ENCODE peak calls at places on chromosomes 6 and 20, in five cellular contexts. W is mucosa of descending colon, Y is foreskin fibroblast, E is mesothelial cell of epicardium, G is thoracic aorta. O is an unnamed sample.

GRCh38 chr6:53496797-53497196 is 48.1 kb downstream of the GCLC start:
- DNase-seq in W (no peak), Y (peak), G (no peak), E (no peak), O (no peak)

GRCh38 chr6:151081658-151082057 is 158.1 kb upstream of the AKAP12 start:
- DNase-seq in Y (no peak), W (no peak), E (no peak), G (no peak), O (no peak)

GRCh38 chr20:32448306-32449056 is 90.3 kb downstream of the ASXL1 start:
- DNase-seq in Y (peak), W (peak), E (no peak), G (no peak), O (no peak)

GRCh38 chr20:46752639-46753235 is 43.3 kb downstream of the SLC2A10 start:
- DNase-seq in E (peak), G (no peak), W (peak), Y (peak), O (peak)

GRCh38 chr20:45419188-45420091 is 3.5 kb downstream of the PIGT start:
- DNase-seq in E (no peak), Y (peak), G (no peak), W (peak), O (peak)

GRCh38 chr20:25012616-25013189 is 20.2 kb upstream of the APMAP start:
- DNase-seq in G (no peak), W (no peak), E (no peak), Y (no peak), O (no peak)

GRCh38 chr20:21357851-21358250 is 39.5 kb downstream of the NKX2-4 start:
- DNase-seq in E (no peak), Y (no peak), W (no peak), G (no peak), O (no peak)

GRCh38 chr6:56766806-56767178 is 124.1 kb upstream of the DST start:
- DNase-seq in Y (peak), G (no peak), W (no peak), E (no peak), O (no peak)

GRCh38 chr6:156379946-156380707 is 397.1 kb upstream of the ARID1B start:
- DNase-seq in Y (peak), G (no peak), W (no peak), E (no peak), O (no peak)

GRCh38 chr20:58471161-58471834 is 43.9 kb downstream of the APCDD1L start:
- DNase-seq in G (no peak), E (no peak), W (peak), Y (peak), O (no peak)

GRCh38 chr6:31799781-31800180 is 4.2 kb upstream of the VARS1 start:
- DNase-seq in G (no peak), W (no peak), E (no peak), Y (no peak), O (no peak)

GRCh38 chr20:16423311-16424212 is 149.7 kb downstream of the KIF16B start:
- DNase-seq in E (no peak), Y (peak), W (no peak), G (no peak), O (no peak)

GRCh38 chr20:53321596-53321995 is 272.0 kb downstream of the ZNF217 start:
- DNase-seq in W (no peak), E (no peak), G (no peak), Y (no peak), O (no peak)

GRCh38 chr20:60108397-60108796 is 150.2 kb downstream of the CDH26 start:
- DNase-seq in Y (no peak), W (no peak), G (no peak), E (no peak), O (no peak)

GRCh38 chr20:59141818-59142581 is 21.6 kb upstream of the ZNF831 start:
- DNase-seq in E (no peak), W (no peak), Y (no peak), G (no peak), O (no peak)

GRCh38 chr6:28496099-28496779 is 19.4 kb downstream of the GPX6 start:
- DNase-seq in Y (peak), E (no peak), W (no peak), G (no peak), O (no peak)

GRCh38 chr6:110874880-110875547 is 429 bp downstream of the AMD1 start:
- DNase-seq in W (peak), E (peak), Y (peak), G (no peak), O (peak)

GRCh38 chr6:80434951-80435350 is 328.5 kb downstream of the BCKDHB start:
- DNase-seq in W (no peak), E (no peak), Y (no peak), G (no peak), O (no peak)

GRCh38 chr20:8654486-8654885 is 414.4 kb upstream of the PLCB4 start:
- DNase-seq in Y (no peak), G (no peak), E (no peak), W (no peak), O (no peak)

GRCh38 chr20:8658103-8658502 is 410.8 kb upstream of the PLCB4 start:
- DNase-seq in G (no peak), E (no peak), W (no peak), Y (no peak), O (no peak)

GRCh38 chr20:8656335-8656734 is 412.6 kb upstream of the PLCB4 start:
- DNase-seq in W (no peak), Y (no peak), E (no peak), G (no peak), O (no peak)

GRCh38 chr20:8661229-8662023 is 407.5 kb upstream of the PLCB4 start:
- DNase-seq in Y (no peak), G (no peak), E (no peak), W (no peak), O (no peak)

GRCh38 chr20:8657664-8658063 is 411.2 kb upstream of the PLCB4 start:
- DNase-seq in E (no peak), G (no peak), Y (no peak), W (no peak), O (no peak)
- TF ChIP-seq CTCF in E (no peak), G (no peak), Y (no peak), W (no peak), O (no peak)

DNA sequence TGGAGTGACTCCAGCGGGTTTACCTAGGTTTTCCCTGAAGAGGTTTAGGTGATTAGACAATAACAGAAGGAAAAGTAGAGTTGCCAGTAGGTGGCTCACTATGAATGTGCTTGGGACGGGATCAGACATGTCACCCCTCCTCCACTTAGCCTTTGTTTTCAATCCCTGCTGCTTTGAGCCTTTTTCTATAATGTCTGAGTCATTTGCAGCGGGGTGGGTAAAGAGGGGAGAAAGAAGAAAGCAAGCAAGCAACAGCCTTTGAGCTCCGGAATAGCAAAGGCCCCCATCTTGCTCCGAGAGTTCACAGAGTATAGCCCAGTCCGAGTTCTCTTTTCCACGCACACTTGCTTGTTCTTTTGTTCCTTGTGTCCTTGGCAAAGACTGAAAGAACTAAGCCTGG is 129.1 kb downstream of the PACRG start:
- DNase-seq in Y (peak), E (no peak), G (no peak), W (no peak), O (peak)
- TF ChIP-seq CTCF in Y (peak), E (peak), G (no peak), W (no peak), O (peak)

GRCh38 chr20:40562031-40562430 is 127.0 kb downstream of the MAFB start:
- DNase-seq in W (peak), E (no peak), Y (no peak), G (no peak), O (peak)

GRCh38 chr20:40568200-40568599 is 120.8 kb downstream of the MAFB start:
- DNase-seq in W (no peak), G (no peak), Y (no peak), E (no peak), O (no peak)

GRCh38 chr20:40564997-40565680 is 123.9 kb downstream of the MAFB start:
- DNase-seq in G (peak), W (no peak), E (no peak), Y (peak), O (peak)

GRCh38 chr20:40563296-40563950 is 125.6 kb downstream of the MAFB start:
- DNase-seq in E (peak), Y (peak), W (peak), G (peak), O (peak)

GRCh38 chr20:40565681-40566040 is 123.4 kb downstream of the MAFB start:
- DNase-seq in G (no peak), E (no peak), Y (no peak), W (no peak), O (no peak)
- TF ChIP-seq CTCF in G (no peak), E (no peak), Y (no peak), W (no peak), O (no peak)

GRCh38 chr20:37243076-37243936 is 18.3 kb downstream of the GHRH start:
- DNase-seq in G (no peak), W (no peak), E (no peak), Y (no peak), O (no peak)
- TF ChIP-seq CTCF in G (no peak), W (no peak), E (no peak), Y (no peak), O (no peak)

GRCh38 chr6:146775227-146775626 is 176.5 kb downstream of the ADGB start:
- DNase-seq in Y (peak), W (no peak), E (no peak), G (no peak), O (no peak)
- TF ChIP-seq CTCF in Y (no peak), W (no peak), E (no peak), G (no peak), O (no peak)

DNA sequence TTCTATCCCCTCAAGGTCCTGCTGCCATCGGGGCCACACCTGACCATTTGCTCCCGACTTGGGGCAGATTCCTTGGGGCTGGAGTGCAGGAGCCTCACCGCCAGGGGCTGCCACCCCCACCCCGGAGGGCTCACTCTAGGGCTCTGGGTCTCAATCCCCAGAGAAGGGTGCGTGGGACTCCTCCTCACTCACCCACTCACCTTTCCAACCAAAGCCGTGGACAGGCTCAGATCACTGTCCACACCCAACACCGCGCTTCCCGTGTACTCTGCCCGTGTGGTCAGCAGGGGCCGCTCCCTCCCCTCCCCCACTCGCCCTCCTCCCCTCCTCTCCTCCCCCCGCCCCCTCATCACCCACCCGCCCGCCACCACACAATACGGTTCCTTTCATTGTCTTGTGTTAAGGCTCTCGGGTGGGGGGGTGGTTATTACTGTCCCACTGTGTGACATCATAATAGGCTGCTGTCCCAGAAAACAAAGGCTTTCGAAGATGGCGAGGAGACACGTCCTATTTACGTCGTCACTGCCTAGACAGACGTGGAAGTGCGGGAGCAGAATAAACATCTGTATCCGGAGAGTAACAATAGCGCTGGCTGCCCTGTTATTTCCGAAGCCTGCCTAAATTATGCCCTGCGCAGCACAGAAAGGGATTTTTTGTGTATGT is 85.8 kb downstream of the YTHDF1 start:
- DNase-seq in G (no peak), E (no peak), Y (no peak), W (no peak), O (no peak)
- TF ChIP-seq CTCF in G (no peak), E (no peak), Y (no peak), W (no peak), O (no peak)

GRCh38 chr6:13452346-13453171 is 34.8 kb downstream of the GFOD1 start:
- DNase-seq in G (no peak), Y (peak), E (no peak), W (no peak), O (no peak)

GRCh38 chr6:13453771-13454251 is 33.6 kb downstream of the GFOD1 start:
- DNase-seq in G (no peak), W (no peak), E (no peak), Y (peak), O (peak)

GRCh38 chr6:13453172-13453552 is 34.2 kb downstream of the GFOD1 start:
- DNase-seq in E (no peak), Y (no peak), W (no peak), G (no peak), O (no peak)

GRCh38 chr6:13455604-13456003 is 31.8 kb downstream of the GFOD1 start:
- DNase-seq in W (no peak), Y (no peak), E (no peak), G (no peak), O (no peak)

DNA sequence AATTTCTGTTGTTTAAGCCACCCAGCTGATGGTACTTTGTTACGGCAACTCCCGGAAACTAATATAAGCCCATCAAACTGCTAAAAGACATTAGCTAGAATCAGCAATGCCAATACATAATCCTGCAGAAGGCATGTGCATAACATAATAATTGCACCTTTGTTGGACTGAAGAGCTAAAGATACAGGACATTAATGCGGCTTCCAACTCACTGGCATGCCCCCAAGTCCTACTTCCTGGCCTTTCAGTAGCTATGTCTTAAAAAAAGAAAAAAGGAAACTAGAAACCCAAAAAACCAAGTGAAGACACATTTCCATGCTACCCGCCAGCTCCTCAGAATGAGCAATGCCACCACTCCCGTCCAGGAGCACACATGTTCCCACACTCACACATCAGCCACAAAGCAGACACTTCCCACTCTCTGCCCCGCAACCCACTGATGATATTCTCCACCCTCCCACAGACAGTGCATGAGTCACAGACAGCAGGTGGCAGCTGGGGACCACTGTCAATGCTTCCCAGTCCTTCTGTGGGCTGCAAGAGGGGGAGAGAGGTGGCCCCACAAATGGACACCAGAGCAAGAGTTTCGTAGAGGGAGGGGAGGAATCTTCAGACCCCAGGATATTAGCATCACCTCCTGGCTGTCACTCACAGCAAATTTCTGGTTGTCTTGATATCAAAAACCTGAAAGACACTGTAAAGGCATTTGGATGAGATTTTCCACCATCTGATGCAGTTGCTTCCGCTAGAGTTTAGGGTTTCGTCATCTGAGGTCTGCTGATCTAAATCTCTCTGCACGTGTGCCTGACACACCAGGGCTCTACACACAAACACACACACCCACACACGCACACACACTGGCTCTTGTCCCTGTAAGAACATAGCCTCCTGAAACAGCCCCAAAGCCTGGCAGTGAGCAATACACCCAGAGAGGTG is 32.8 kb downstream of the GFOD1 start:
- DNase-seq in G (no peak), E (no peak), Y (peak), W (peak), O (no peak)
- TF ChIP-seq CTCF in G (no peak), E (no peak), Y (no peak), W (no peak), O (no peak)

GRCh38 chr20:41969656-41970055 is 351.5 kb upstream of the CHD6 start:
- DNase-seq in E (no peak), Y (no peak), G (no peak), W (no peak), O (no peak)
- TF ChIP-seq CTCF in E (no peak), Y (no peak), G (no peak), W (no peak), O (no peak)

GRCh38 chr6:54827010-54827409 is 19.6 kb upstream of the FAM83B start:
- DNase-seq in G (no peak), E (no peak), Y (no peak), W (no peak), O (no peak)
- TF ChIP-seq CTCF in G (no peak), E (no peak), Y (no peak), W (no peak), O (no peak)

GRCh38 chr6:152700427-152700826 is 2.7 kb downstream of the MYCT1 start:
- DNase-seq in E (no peak), G (no peak), Y (no peak), W (no peak), O (no peak)

GRCh38 chr6:152701863-152702401 is 4.2 kb downstream of the MYCT1 start:
- DNase-seq in Y (no peak), G (no peak), E (no peak), W (no peak), O (no peak)

GRCh38 chr6:152697634-152698033 is at the start of gene MYCT1:
- DNase-seq in E (no peak), W (no peak), G (no peak), Y (no peak), O (no peak)

GRCh38 chr6:152698692-152699091 is 995 bp downstream of the MYCT1 start:
- DNase-seq in Y (no peak), G (no peak), W (no peak), E (no peak), O (no peak)

GRCh38 chr6:152701081-152701862 is 3.6 kb downstream of the MYCT1 start:
- DNase-seq in E (no peak), Y (no peak), W (no peak), G (no peak), O (no peak)
- TF ChIP-seq CTCF in E (no peak), Y (no peak), W (no peak), G (no peak), O (no peak)

O was measured in Calu3.